ENCODE peak calls at places on chromosomes 1 and 21, in ten cellular contexts. One of them, this sample, is unnamed.

GRCh38 chr1:31715097-31715872 is 11.5 kb upstream of the COL16A1 start:
- DNase-seq in progenitor cell of endocrine pancreas: peak
- DNase-seq in activated CD8-positive, alpha-beta memory T cell treated with anti-CD3 and anti-CD28 coated beads, Interleukin-2, amount 50 U/mL, for 48 hours: peak
- DNase-seq in psoas muscle: peak
- DNase-seq in endothelial cell: peak
- DNase-seq in amniotic epithelial cell: peak
- DNase-seq in GM13977: peak
- DNase-seq in left cardiac atrium: peak
- DNase-seq in activated T-cell treated with anti-CD3 and anti-CD28 coated beads for 24 hours: peak
- DNase-seq in effector memory CD8-positive, alpha-beta T cell: no peak
- DNase-seq in this sample: peak

GRCh38 chr1:31788825-31789256 is 24.7 kb upstream of the ADGRB2 start:
- DNase-seq in progenitor cell of endocrine pancreas: no peak
- DNase-seq in activated CD8-positive, alpha-beta memory T cell treated with anti-CD3 and anti-CD28 coated beads, Interleukin-2, amount 50 U/mL, for 48 hours: no peak
- DNase-seq in psoas muscle: no peak
- DNase-seq in endothelial cell: no peak
- DNase-seq in amniotic epithelial cell: peak
- DNase-seq in GM13977: no peak
- DNase-seq in left cardiac atrium: no peak
- DNase-seq in activated T-cell treated with anti-CD3 and anti-CD28 coated beads for 24 hours: peak
- DNase-seq in effector memory CD8-positive, alpha-beta T cell: no peak
- DNase-seq in this sample: no peak

GRCh38 chr1:61056674-61057439 is 25.5 kb upstream of the NFIA start:
- DNase-seq in progenitor cell of endocrine pancreas: no peak
- DNase-seq in activated CD8-positive, alpha-beta memory T cell treated with anti-CD3 and anti-CD28 coated beads, Interleukin-2, amount 50 U/mL, for 48 hours: peak
- DNase-seq in psoas muscle: peak
- DNase-seq in endothelial cell: peak
- DNase-seq in amniotic epithelial cell: peak
- DNase-seq in GM13977: no peak
- DNase-seq in left cardiac atrium: peak
- DNase-seq in activated T-cell treated with anti-CD3 and anti-CD28 coated beads for 24 hours: no peak
- DNase-seq in effector memory CD8-positive, alpha-beta T cell: no peak
- DNase-seq in this sample: peak

GRCh38 chr1:99850458-99850974 is 355 bp downstream of the AGL start:
- DNase-seq in progenitor cell of endocrine pancreas: no peak
- DNase-seq in activated CD8-positive, alpha-beta memory T cell treated with anti-CD3 and anti-CD28 coated beads, Interleukin-2, amount 50 U/mL, for 48 hours: no peak
- DNase-seq in psoas muscle: no peak
- DNase-seq in endothelial cell: no peak
- DNase-seq in amniotic epithelial cell: no peak
- DNase-seq in GM13977: no peak
- DNase-seq in left cardiac atrium: no peak
- DNase-seq in activated T-cell treated with anti-CD3 and anti-CD28 coated beads for 24 hours: peak
- DNase-seq in effector memory CD8-positive, alpha-beta T cell: no peak
- DNase-seq in this sample: no peak

GRCh38 chr21:45073301-45074047 is 906 bp upstream of the ADARB1 start:
- DNase-seq in progenitor cell of endocrine pancreas: peak
- DNase-seq in activated CD8-positive, alpha-beta memory T cell treated with anti-CD3 and anti-CD28 coated beads, Interleukin-2, amount 50 U/mL, for 48 hours: peak
- DNase-seq in psoas muscle: peak
- DNase-seq in endothelial cell: no peak
- DNase-seq in amniotic epithelial cell: peak
- DNase-seq in GM13977: peak
- DNase-seq in left cardiac atrium: peak
- DNase-seq in activated T-cell treated with anti-CD3 and anti-CD28 coated beads for 24 hours: no peak
- DNase-seq in effector memory CD8-positive, alpha-beta T cell: no peak
- DNase-seq in this sample: no peak

GRCh38 chr1:52814465-52814864 is 28.1 kb upstream of the ZYG11A start:
- DNase-seq in progenitor cell of endocrine pancreas: no peak
- DNase-seq in activated CD8-positive, alpha-beta memory T cell treated with anti-CD3 and anti-CD28 coated beads, Interleukin-2, amount 50 U/mL, for 48 hours: no peak
- DNase-seq in psoas muscle: no peak
- DNase-seq in endothelial cell: no peak
- DNase-seq in amniotic epithelial cell: peak
- DNase-seq in GM13977: no peak
- DNase-seq in left cardiac atrium: no peak
- DNase-seq in activated T-cell treated with anti-CD3 and anti-CD28 coated beads for 24 hours: no peak
- DNase-seq in effector memory CD8-positive, alpha-beta T cell: no peak
- DNase-seq in this sample: no peak

GRCh38 chr1:67888208-67888607 is 54.9 kb upstream of the GNG12 start:
- DNase-seq in progenitor cell of endocrine pancreas: no peak
- DNase-seq in activated CD8-positive, alpha-beta memory T cell treated with anti-CD3 and anti-CD28 coated beads, Interleukin-2, amount 50 U/mL, for 48 hours: no peak
- DNase-seq in psoas muscle: no peak
- DNase-seq in endothelial cell: no peak
- DNase-seq in amniotic epithelial cell: no peak
- DNase-seq in GM13977: no peak
- DNase-seq in left cardiac atrium: no peak
- DNase-seq in activated T-cell treated with anti-CD3 and anti-CD28 coated beads for 24 hours: no peak
- DNase-seq in effector memory CD8-positive, alpha-beta T cell: no peak
- DNase-seq in this sample: no peak

GRCh38 chr21:33121715-33122475 is 52.0 kb downstream of the OLIG1 start:
- DNase-seq in progenitor cell of endocrine pancreas: no peak
- DNase-seq in activated CD8-positive, alpha-beta memory T cell treated with anti-CD3 and anti-CD28 coated beads, Interleukin-2, amount 50 U/mL, for 48 hours: no peak
- DNase-seq in psoas muscle: no peak
- DNase-seq in endothelial cell: no peak
- DNase-seq in amniotic epithelial cell: peak
- DNase-seq in GM13977: no peak
- DNase-seq in left cardiac atrium: no peak
- DNase-seq in activated T-cell treated with anti-CD3 and anti-CD28 coated beads for 24 hours: no peak
- DNase-seq in effector memory CD8-positive, alpha-beta T cell: no peak
- DNase-seq in this sample: no peak

GRCh38 chr1:53377438-53377841 is 49.6 kb upstream of the LRP8 start:
- DNase-seq in progenitor cell of endocrine pancreas: no peak
- DNase-seq in activated CD8-positive, alpha-beta memory T cell treated with anti-CD3 and anti-CD28 coated beads, Interleukin-2, amount 50 U/mL, for 48 hours: peak
- DNase-seq in psoas muscle: peak
- DNase-seq in endothelial cell: no peak
- DNase-seq in amniotic epithelial cell: no peak
- DNase-seq in GM13977: no peak
- DNase-seq in left cardiac atrium: no peak
- DNase-seq in activated T-cell treated with anti-CD3 and anti-CD28 coated beads for 24 hours: no peak
- DNase-seq in effector memory CD8-positive, alpha-beta T cell: no peak
- DNase-seq in this sample: peak

GRCh38 chr1:153610334-153611023 is 2.5 kb downstream of the S100A16 start:
- DNase-seq in progenitor cell of endocrine pancreas: no peak
- DNase-seq in activated CD8-positive, alpha-beta memory T cell treated with anti-CD3 and anti-CD28 coated beads, Interleukin-2, amount 50 U/mL, for 48 hours: no peak
- DNase-seq in psoas muscle: no peak
- DNase-seq in endothelial cell: no peak
- DNase-seq in amniotic epithelial cell: no peak
- DNase-seq in GM13977: no peak
- DNase-seq in left cardiac atrium: no peak
- DNase-seq in activated T-cell treated with anti-CD3 and anti-CD28 coated beads for 24 hours: no peak
- DNase-seq in effector memory CD8-positive, alpha-beta T cell: no peak
- DNase-seq in this sample: no peak

GRCh38 chr21:26448751-26449150 is 124.3 kb downstream of the CYYR1 start:
- DNase-seq in progenitor cell of endocrine pancreas: no peak
- DNase-seq in activated CD8-positive, alpha-beta memory T cell treated with anti-CD3 and anti-CD28 coated beads, Interleukin-2, amount 50 U/mL, for 48 hours: no peak
- DNase-seq in psoas muscle: no peak
- DNase-seq in endothelial cell: no peak
- DNase-seq in amniotic epithelial cell: no peak
- DNase-seq in GM13977: no peak
- DNase-seq in left cardiac atrium: no peak
- DNase-seq in activated T-cell treated with anti-CD3 and anti-CD28 coated beads for 24 hours: no peak
- DNase-seq in effector memory CD8-positive, alpha-beta T cell: no peak
- DNase-seq in this sample: no peak

GRCh38 chr1:200641175-200641489 is 20.6 kb upstream of the KIF14 start:
- DNase-seq in progenitor cell of endocrine pancreas: no peak
- DNase-seq in activated CD8-positive, alpha-beta memory T cell treated with anti-CD3 and anti-CD28 coated beads, Interleukin-2, amount 50 U/mL, for 48 hours: no peak
- DNase-seq in psoas muscle: no peak
- DNase-seq in endothelial cell: no peak
- DNase-seq in amniotic epithelial cell: peak
- DNase-seq in GM13977: no peak
- DNase-seq in left cardiac atrium: no peak
- DNase-seq in activated T-cell treated with anti-CD3 and anti-CD28 coated beads for 24 hours: no peak
- DNase-seq in effector memory CD8-positive, alpha-beta T cell: no peak
- DNase-seq in this sample: no peak

GRCh38 chr21:42363331-42363730 is 3.0 kb downstream of the TFF1 start:
- DNase-seq in progenitor cell of endocrine pancreas: no peak
- DNase-seq in activated CD8-positive, alpha-beta memory T cell treated with anti-CD3 and anti-CD28 coated beads, Interleukin-2, amount 50 U/mL, for 48 hours: no peak
- DNase-seq in psoas muscle: no peak
- DNase-seq in endothelial cell: no peak
- DNase-seq in amniotic epithelial cell: no peak
- DNase-seq in GM13977: no peak
- DNase-seq in left cardiac atrium: no peak
- DNase-seq in activated T-cell treated with anti-CD3 and anti-CD28 coated beads for 24 hours: no peak
- DNase-seq in effector memory CD8-positive, alpha-beta T cell: no peak
- DNase-seq in this sample: no peak

GRCh38 chr1:181344091-181344490 is 139.2 kb upstream of the CACNA1E start:
- DNase-seq in progenitor cell of endocrine pancreas: no peak
- DNase-seq in activated CD8-positive, alpha-beta memory T cell treated with anti-CD3 and anti-CD28 coated beads, Interleukin-2, amount 50 U/mL, for 48 hours: peak
- DNase-seq in psoas muscle: no peak
- DNase-seq in endothelial cell: no peak
- DNase-seq in amniotic epithelial cell: no peak
- DNase-seq in GM13977: no peak
- DNase-seq in left cardiac atrium: no peak
- DNase-seq in activated T-cell treated with anti-CD3 and anti-CD28 coated beads for 24 hours: no peak
- DNase-seq in effector memory CD8-positive, alpha-beta T cell: no peak
- DNase-seq in this sample: no peak

GRCh38 chr1:11187000-11187399 is 2.2 kb upstream of the ANGPTL7 start:
- DNase-seq in progenitor cell of endocrine pancreas: no peak
- DNase-seq in activated CD8-positive, alpha-beta memory T cell treated with anti-CD3 and anti-CD28 coated beads, Interleukin-2, amount 50 U/mL, for 48 hours: no peak
- DNase-seq in psoas muscle: no peak
- DNase-seq in endothelial cell: no peak
- DNase-seq in amniotic epithelial cell: no peak
- DNase-seq in GM13977: no peak
- DNase-seq in left cardiac atrium: no peak
- DNase-seq in activated T-cell treated with anti-CD3 and anti-CD28 coated beads for 24 hours: no peak
- DNase-seq in effector memory CD8-positive, alpha-beta T cell: no peak
- DNase-seq in this sample: no peak

This sample was measured in activated naive CD8-positive, alpha-beta T cell treated with anti-CD3 and anti-CD28 coated beads, Interleukin-2, amount 10 ng/mL, durations not matched to agents 7 days and 5 days.